ENCODE peak calls at places on chromosomes 16 and 17, in six cellular contexts. W, X, Q, F, N and U are unnamed samples.

GRCh38 chr17:51820252-51820651 is 338.3 kb downstream of the CA10 start:
- DNase-seq in Q (no peak), N (no peak), W (no peak), X (no peak), F (no peak), U (no peak)

GRCh38 chr17:311119-311848 is 41.3 kb downstream of the RPH3AL start:
- DNase-seq in X (no peak), W (peak; percentile 53), F (no peak), N (no peak), Q (peak; percentile 3), U (no peak)

GRCh38 chr17:81471804-81472456 is 40.7 kb downstream of the ACTG1 start:
- DNase-seq in X (no peak), Q (peak; percentile 43), N (no peak), W (peak; percentile 47), F (peak; percentile 33), U (no peak)

GRCh38 chr17:42928714-42929496 is 28.3 kb downstream of the G6PC1 start:
- DNase-seq in N (no peak), F (no peak), Q (peak; percentile 67), W (peak; percentile 61), X (peak; percentile 23), U (no peak)

GRCh38 chr17:39763046-39763800 is 25.5 kb downstream of the GRB7 start:
- DNase-seq in Q (no peak), X (no peak), F (no peak), W (no peak), N (no peak), U (no peak)

GRCh38 chr17:71302721-71303549 is 817.9 kb upstream of the SOX9 start:
- DNase-seq in F (no peak), W (no peak), X (no peak), Q (no peak), N (no peak), U (no peak)

GRCh38 chr16:578870-579405 is 9.2 kb downstream of the PIGQ start:
- DNase-seq in F (peak; percentile 54), W (peak; percentile 89), X (peak; percentile 60), Q (peak; percentile 87), N (no peak), U (peak; percentile 44)

GRCh38 chr16:82368041-82368440 is 198.0 kb upstream of the MPHOSPH6 start:
- DNase-seq in F (no peak), X (no peak), W (peak; percentile 52), N (no peak), Q (peak; percentile 56), U (no peak)

GRCh38 chr16:16774389-16774788 is 395.4 kb downstream of the NPIPA7 start:
- DNase-seq in Q (no peak), N (no peak), F (no peak), W (no peak), X (no peak), U (no peak)

GRCh38 chr17:69179227-69179952 is 37.7 kb upstream of the ABCA6 start:
- DNase-seq in Q (no peak), X (no peak), W (no peak), F (no peak), N (no peak), U (no peak)

GRCh38 chr17:18258356-18259038 is at the start of gene FLII:
- DNase-seq in X (peak; percentile 50), N (peak; percentile 60), W (peak; percentile 72), Q (peak; percentile 68), F (peak; percentile 45), U (no peak)

GRCh38 chr17:34173221-34173620 is 81.9 kb upstream of the CCL2 start:
- DNase-seq in F (no peak), Q (no peak), W (no peak), N (no peak), X (no peak), U (no peak)

GRCh38 chr16:84603115-84603816 is 14.6 kb downstream of the COTL1 start:
- DNase-seq in Q (peak; percentile 60), X (peak; percentile 65), F (no peak), N (no peak), W (no peak), U (peak; percentile 80)

GRCh38 chr17:74981979-74982662 is 5.3 kb upstream of the CDR2L start:
- DNase-seq in Q (peak; percentile 82), F (peak; percentile 74), X (peak; percentile 69), N (peak; percentile 75), W (peak; percentile 95), U (no peak)

GRCh38 chr17:7023576-7024401 is 939 bp downstream of the BCL6B start:
- DNase-seq in F (peak; percentile 89), N (peak; percentile 80), W (peak; percentile 93), Q (peak; percentile 94), X (peak; percentile 89), U (peak; percentile 90)

GRCh38 chr16:19316846-19317245 is 31.3 kb downstream of the CLEC19A start:
- DNase-seq in N (no peak), F (no peak), X (no peak), Q (no peak), W (peak; percentile 11), U (no peak)

GRCh38 chr16:3762080-3762750 is 44.9 kb upstream of the TRAP1 start:
- DNase-seq in X (no peak), W (no peak), N (no peak), F (no peak), Q (no peak), U (no peak)

GRCh38 chr17:82317394-82318168 is at the start of gene CD7:
- DNase-seq in X (peak; percentile 61), Q (no peak), N (no peak), F (peak; percentile 69), W (no peak), U (no peak)

GRCh38 chr17:21177854-21178600 is 35.9 kb downstream of the TMEM11 start:
- DNase-seq in W (no peak), Q (no peak), N (no peak), X (peak; percentile 10), F (no peak), U (no peak)

GRCh38 chr16:14036869-14037268 is 34.2 kb upstream of the MRTFB start:
- DNase-seq in X (no peak), Q (no peak), W (no peak), N (no peak), F (no peak), U (no peak)

GRCh38 chr17:43908111-43908721 is 880 bp upstream of the MPP2 start:
- DNase-seq in W (peak; percentile 85), X (peak; percentile 37), F (peak; percentile 58), Q (peak; percentile 61), N (peak; percentile 58), U (peak; percentile 49)

GRCh38 chr17:76264425-76264754 is 758 bp upstream of the UBALD2 start:
- DNase-seq in N (no peak), Q (no peak), W (no peak), F (no peak), X (no peak), U (no peak)

GRCh38 chr17:45227631-45228120 is 6.0 kb downstream of the FMNL1 start:
- DNase-seq in N (no peak), Q (no peak), F (no peak), X (no peak), W (no peak), U (no peak)

GRCh38 chr17:1899403-1900000 is 69.7 kb downstream of the RPA1 start:
- DNase-seq in F (no peak), Q (no peak), X (no peak), N (no peak), W (no peak), U (no peak)
- TF ChIP-seq CTCF in F (no peak), Q (no peak), X (peak; percentile 2), N (no peak), W (no peak), U (no peak)

GRCh38 chr17:60623415-60623814 is 23.4 kb downstream of the PPM1D start:
- DNase-seq in Q (no peak), F (no peak), X (no peak), N (no peak), W (no peak), U (no peak)

GRCh38 chr17:60618080-60618479 is 18.1 kb downstream of the PPM1D start:
- DNase-seq in X (no peak), N (no peak), Q (no peak), F (no peak), W (no peak), U (no peak)

GRCh38 chr17:60627113-60627512 is 27.1 kb downstream of the PPM1D start:
- DNase-seq in N (no peak), W (no peak), F (no peak), X (no peak), Q (peak; percentile 32), U (no peak)

GRCh38 chr17:60618854-60619253 is 18.9 kb downstream of the PPM1D start:
- DNase-seq in Q (no peak), N (no peak), F (no peak), X (no peak), W (no peak), U (no peak)

DNA sequence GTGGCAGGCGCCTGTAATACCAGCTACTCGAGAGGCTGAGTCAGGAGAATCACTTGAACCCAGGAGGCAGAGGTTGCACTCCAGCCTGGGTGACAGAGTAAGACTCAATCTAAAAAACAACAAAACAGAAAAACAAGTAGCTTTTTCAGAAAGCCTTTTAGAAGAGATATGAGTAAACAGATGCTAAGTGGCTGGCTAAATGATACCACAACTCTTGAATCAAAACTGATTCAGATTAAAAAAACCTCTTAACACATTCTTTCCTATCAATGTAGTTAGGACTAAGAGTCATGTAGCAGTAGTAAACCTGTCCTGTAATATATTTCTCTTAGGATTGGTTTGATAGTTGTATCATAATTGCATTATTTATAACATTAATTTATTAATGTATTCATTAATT is 23.0 kb downstream of the PPM1D start:
- DNase-seq in Q (no peak), N (no peak), W (no peak), F (no peak), X (no peak), U (no peak)
- TF ChIP-seq CTCF in Q (no peak), N (no peak), W (no peak), F (no peak), X (no peak), U (no peak)

GRCh38 chr17:31561469-31562412 is 170.3 kb downstream of the RAB11FIP4 start:
- DNase-seq in Q (no peak), X (no peak), N (no peak), F (no peak), W (no peak), U (no peak)
- TF ChIP-seq CTCF in Q (no peak), X (no peak), N (no peak), F (no peak), W (no peak), U (no peak)

GRCh38 chr16:87664792-87665191 is 62.5 kb downstream of the JPH3 start:
- DNase-seq in N (no peak), F (no peak), Q (no peak), X (no peak), W (no peak), U (no peak)

GRCh38 chr16:87658564-87659225 is 56.4 kb downstream of the JPH3 start:
- DNase-seq in F (no peak), W (peak; percentile 25), N (no peak), X (no peak), Q (no peak), U (no peak)

GRCh38 chr16:87665193-87665592 is 62.9 kb downstream of the JPH3 start:
- DNase-seq in F (no peak), X (no peak), N (no peak), Q (no peak), W (no peak), U (no peak)

GRCh38 chr16:87662254-87663204 is 60.2 kb downstream of the JPH3 start:
- DNase-seq in F (no peak), X (no peak), W (no peak), N (no peak), Q (no peak), U (no peak)

DNA sequence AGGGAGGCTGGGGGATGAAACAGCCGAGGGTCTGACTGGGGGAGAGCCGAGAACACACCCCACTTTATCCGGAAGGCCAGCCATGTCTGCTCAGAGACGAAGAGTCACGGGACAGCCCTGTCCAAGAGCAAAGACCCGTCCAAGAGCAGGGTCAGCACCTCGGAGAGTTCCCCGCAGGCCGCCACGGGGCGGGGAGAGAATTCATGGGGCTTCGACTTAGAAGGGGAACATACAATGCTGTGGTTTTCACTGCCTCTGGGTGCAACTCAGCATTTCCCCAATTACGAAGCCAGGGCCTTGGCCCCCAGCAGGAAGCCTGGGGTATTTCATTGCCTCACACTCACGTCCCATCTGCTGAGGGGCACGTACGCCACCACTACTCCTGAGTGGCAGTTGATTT is 59.3 kb downstream of the JPH3 start:
- DNase-seq in X (peak; percentile 26), Q (no peak), W (peak; percentile 83), N (peak; percentile 80), F (no peak), U (no peak)
- TF ChIP-seq CTCF in X (no peak), Q (no peak), W (no peak), N (no peak), F (no peak), U (no peak)